ENCODE peak calls at places on chromosome 3, in six cellular contexts. K is cardiac fibroblast, Q is BJ, M is tibial artery, U is heart left ventricle, V is body of pancreas. I is an unnamed sample.

GRCh38 chr3:129602730-129603560 is 3.5 kb downstream of the PLXND1 start:
- DNase-seq in K (peak; percentile 94), Q (peak; percentile 86), M (peak; percentile 89), U (peak; percentile 88), V (peak; percentile 77), I (no peak)

GRCh38 chr3:126971891-126972351 is 11.0 kb upstream of the PLXNA1 start:
- DNase-seq in K (peak; percentile 84), Q (no peak), M (peak; percentile 76), U (peak; percentile 80), V (peak; percentile 44), I (no peak)

GRCh38 chr3:46349484-46350261 is 4.2 kb upstream of the CCR2 start:
- DNase-seq in K (no peak), Q (no peak), M (no peak), U (no peak), V (no peak), I (no peak)

GRCh38 chr3:105746226-105746996 is 122.4 kb downstream of the CBLB start:
- DNase-seq in K (no peak), Q (no peak), M (no peak), U (no peak), V (no peak), I (peak; percentile 7)

GRCh38 chr3:71045917-71046282 is 537.6 kb downstream of the FOXP1 start:
- DNase-seq in K (no peak), Q (no peak), M (no peak), U (no peak), V (no peak), I (no peak)

GRCh38 chr3:127426444-127427168 is 138.8 kb upstream of the PRR20G start:
- DNase-seq in K (no peak), Q (no peak), M (no peak), U (no peak), V (no peak), I (no peak)

GRCh38 chr3:24272408-24272807 is 222.2 kb downstream of the THRB start:
- DNase-seq in K (no peak), Q (no peak), M (no peak), U (no peak), V (no peak), I (no peak)

GRCh38 chr3:178107804-178108203 is 428.4 kb upstream of the KCNMB2 start:
- DNase-seq in K (no peak), Q (no peak), M (no peak), U (no peak), V (no peak), I (no peak)

GRCh38 chr3:10334461-10334860 is 13.5 kb upstream of the SEC13 start:
- DNase-seq in K (peak; percentile 47), Q (no peak), M (no peak), U (no peak), V (peak; percentile 37), I (no peak)

GRCh38 chr3:28188686-28189085 is 52.7 kb upstream of the CMC1 start:
- DNase-seq in K (no peak), Q (no peak), M (no peak), U (no peak), V (no peak), I (no peak)

GRCh38 chr3:195095035-195095703 is 175.8 kb downstream of the XXYLT1 start:
- DNase-seq in K (no peak), Q (no peak), M (no peak), U (no peak), V (no peak), I (no peak)

GRCh38 chr3:113193298-113193697 is 18.1 kb upstream of the BOC start:
- DNase-seq in K (peak; percentile 30), Q (no peak), M (no peak), U (no peak), V (no peak), I (no peak)

GRCh38 chr3:98563661-98564281 is 29.6 kb downstream of the CPOX start:
- DNase-seq in K (peak; percentile 41), Q (peak; percentile 62), M (no peak), U (no peak), V (no peak), I (no peak)

GRCh38 chr3:131233900-131234667 is 147.5 kb upstream of the NUDT16 start:
- DNase-seq in K (no peak), Q (no peak), M (no peak), U (no peak), V (no peak), I (no peak)

GRCh38 chr3:85148056-85148455 is 189.3 kb downstream of the CADM2 start:
- DNase-seq in K (no peak), Q (no peak), M (no peak), U (no peak), V (no peak), I (peak; percentile 6)

GRCh38 chr3:158395421-158395820 is 175.6 kb upstream of the MLF1 start:
- DNase-seq in K (no peak), Q (no peak), M (no peak), U (no peak), V (no peak), I (no peak)

GRCh38 chr3:138456961-138457862 is 22.8 kb downstream of the ESYT3 start:
- DNase-seq in K (no peak), Q (no peak), M (no peak), U (no peak), V (no peak), I (no peak)

GRCh38 chr3:65953301-65953812 is 85.4 kb downstream of the MAGI1 start:
- DNase-seq in K (no peak), Q (no peak), M (peak; percentile 24), U (peak; percentile 19), V (peak; percentile 96), I (peak; percentile 92)

GRCh38 chr3:53733433-53733832 is 112.8 kb downstream of the CHDH start:
- DNase-seq in K (peak; percentile 5), Q (no peak), M (no peak), U (no peak), V (no peak), I (no peak)

GRCh38 chr3:105730973-105731372 is 137.8 kb downstream of the CBLB start:
- DNase-seq in K (no peak), Q (no peak), M (no peak), U (no peak), V (no peak), I (no peak)

GRCh38 chr3:161072076-161072697 is 33.0 kb downstream of the B3GALNT1 start:
- DNase-seq in K (no peak), Q (no peak), M (no peak), U (no peak), V (no peak), I (no peak)

GRCh38 chr3:4495294-4496110 is 2.4 kb downstream of the ITPR1 start:
- DNase-seq in K (peak; percentile 46), Q (no peak), M (no peak), U (no peak), V (no peak), I (no peak)

GRCh38 chr3:88188436-88188835 is 38.7 kb downstream of the C3orf38 start:
- DNase-seq in K (peak; percentile 11), Q (no peak), M (no peak), U (peak; percentile 10), V (no peak), I (no peak)

GRCh38 chr3:70753572-70753971 is 441.1 kb upstream of the MDFIC2 start:
- DNase-seq in K (no peak), Q (no peak), M (no peak), U (no peak), V (no peak), I (no peak)

GRCh38 chr3:16768956-16769355 is 115.8 kb upstream of the PLCL2 start:
- DNase-seq in K (peak; percentile 70), Q (no peak), M (no peak), U (no peak), V (no peak), I (peak; percentile 13)

GRCh38 chr3:71128951-71129350 is 454.6 kb downstream of the FOXP1 start:
- DNase-seq in K (peak; percentile 41), Q (no peak), M (no peak), U (no peak), V (no peak), I (no peak)

GRCh38 chr3:190326930-190327329 is 4.7 kb upstream of the CLDN1 start:
- DNase-seq in K (peak; percentile 73), Q (peak; percentile 33), M (no peak), U (peak; percentile 13), V (peak; percentile 16), I (no peak)

GRCh38 chr3:46162975-46163550 is 45.0 kb downstream of the CCR1 start:
- DNase-seq in K (no peak), Q (no peak), M (no peak), U (no peak), V (no peak), I (peak; percentile 58)

GRCh38 chr3:177169936-177170722 is 27.2 kb downstream of the TBL1XR1 start:
- DNase-seq in K (no peak), Q (no peak), M (no peak), U (no peak), V (peak; percentile 15), I (no peak)

DNA sequence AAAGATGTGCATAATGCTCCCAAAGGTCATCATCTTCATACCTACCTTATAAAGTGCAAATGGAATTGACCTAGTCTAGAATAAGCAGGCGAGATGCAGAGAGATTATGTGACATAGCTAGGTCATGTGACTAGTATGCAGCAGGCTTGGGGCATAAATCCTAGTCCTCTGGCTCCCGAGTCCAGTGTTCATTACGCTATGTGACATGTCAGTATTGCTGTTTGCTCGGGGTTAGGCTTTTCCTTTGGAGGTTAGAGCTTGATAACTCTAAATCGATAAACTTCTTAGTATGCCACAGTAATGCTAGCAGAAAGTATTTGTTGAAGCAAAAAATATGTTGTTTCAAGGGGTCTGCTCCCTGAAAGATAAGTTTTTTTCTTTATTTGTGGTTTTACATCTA is 481.7 kb upstream of the TPRG1 start:
- DNase-seq in K (no peak), Q (no peak), M (no peak), U (no peak), V (no peak), I (no peak)
- TF ChIP-seq CTCF in K (no peak), Q (no peak), M (no peak), U (no peak), V (no peak), I (no peak)

DNA sequence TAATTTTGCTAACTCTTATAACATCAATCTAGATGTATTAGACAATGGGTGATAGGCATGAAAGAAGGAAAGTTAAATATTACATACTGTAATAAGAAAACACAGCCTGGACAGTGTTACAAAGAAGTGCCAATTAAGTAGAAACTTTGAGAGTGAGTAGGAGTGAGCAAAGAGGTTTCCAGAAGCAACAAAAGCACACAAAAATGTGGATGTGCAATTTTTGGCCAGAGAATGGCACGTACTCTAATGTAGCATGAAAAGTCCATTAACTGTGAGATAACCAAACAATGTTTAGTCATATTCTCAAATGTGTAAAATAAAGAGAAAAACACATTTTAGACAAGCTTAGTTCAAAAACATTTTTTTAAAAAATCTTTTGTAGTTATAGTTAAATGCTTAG is 567.3 kb downstream of the ROBO1 start:
- DNase-seq in K (peak; percentile 7), Q (no peak), M (no peak), U (no peak), V (no peak), I (no peak)
- TF ChIP-seq CTCF in K (no peak), Q (no peak), M (no peak), U (no peak), V (no peak), I (no peak)

GRCh38 chr3:123068227-123069020 is 1.6 kb downstream of the PDIA5 start:
- DNase-seq in K (no peak), Q (no peak), M (no peak), U (no peak), V (no peak), I (peak; percentile 37)
- TF ChIP-seq CTCF in K (no peak), Q (peak; percentile 4), M (no peak), U (no peak), V (no peak), I (no peak)

DNA sequence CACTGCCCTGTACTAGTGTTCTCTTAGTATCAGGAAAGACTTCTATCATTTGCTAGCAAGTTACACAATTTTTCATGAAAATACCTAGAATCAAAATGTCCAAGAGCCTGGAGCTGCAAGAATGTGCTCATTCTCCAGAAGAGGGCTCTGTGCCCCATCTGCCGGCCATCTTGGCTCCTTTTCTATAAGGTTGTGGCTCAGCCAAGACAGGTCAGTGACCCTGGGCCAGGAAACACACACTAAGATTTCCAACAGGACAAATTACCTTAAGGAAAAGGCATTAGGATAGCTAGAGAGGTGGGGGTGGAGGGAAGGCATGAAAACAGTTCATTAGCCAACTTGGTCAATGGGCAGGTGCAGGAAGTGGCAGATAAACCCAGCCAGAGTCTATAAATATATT is 20.7 kb downstream of the TIMP4 start:
- DNase-seq in K (peak; percentile 65), Q (no peak), M (peak; percentile 27), U (no peak), V (no peak), I (peak; percentile 33)
- TF ChIP-seq CTCF in K (peak; percentile 60), Q (peak; percentile 58), M (peak; percentile 28), U (peak; percentile 33), V (no peak), I (peak; percentile 28)

I was measured in Calu3.